ENCODE peak calls at places on chromosomes 3 and 15, in nine cellular contexts. L is HFF-Myc, I is fibroblast of lung, G is lower lobe of right lung, R is Calu3, J is thoracic aorta, V is astrocyte of the cerebellum, S is kidney epithelial cell, U is sigmoid colon. E is an unnamed sample.

GRCh38 chr3:57068437-57069089 is 8.1 kb downstream of the SPATA12 start:
- DNase-seq in R (peak), L (peak), G (no peak), V (peak), U (peak), S (peak), J (peak), I (peak), E (peak)

GRCh38 chr3:186815490-186815889 is 9.2 kb upstream of the RFC4 start:
- DNase-seq in R (no peak), U (no peak), I (peak), G (no peak), V (no peak), L (no peak), J (no peak), S (no peak), E (no peak)

GRCh38 chr3:30752961-30753360 is 141.5 kb downstream of the GADL1 start:
- DNase-seq in U (no peak), J (no peak), R (peak), G (no peak), S (peak), L (no peak), V (peak), I (peak), E (peak)

GRCh38 chr15:98648654-98649537 is 557 bp downstream of the IGF1R start:
- DNase-seq in S (no peak), V (no peak), L (no peak), G (peak), R (peak), I (peak), J (no peak), U (peak), E (peak)

GRCh38 chr15:91530951-91531582 is 322.4 kb upstream of the SLCO3A1 start:
- DNase-seq in S (no peak), J (no peak), V (no peak), U (no peak), I (no peak), R (no peak), L (no peak), G (no peak), E (no peak)

GRCh38 chr3:76570436-76571057 is 469.4 kb upstream of the ROBO2 start:
- DNase-seq in J (no peak), I (peak), S (no peak), L (no peak), U (no peak), R (no peak), V (no peak), G (no peak), E (no peak)

GRCh38 chr3:175948041-175948440 is 1088.9 kb downstream of the NAALADL2 start:
- DNase-seq in J (no peak), S (no peak), L (no peak), R (no peak), V (no peak), G (no peak), I (no peak), U (no peak), E (no peak)

GRCh38 chr3:53677406-53677805 is 168.8 kb downstream of the CHDH start:
- DNase-seq in L (no peak), U (no peak), V (no peak), G (no peak), J (no peak), S (no peak), R (no peak), I (no peak), E (no peak)

GRCh38 chr3:51974963-51975856 is at the start of gene ABHD14A:
- DNase-seq in U (peak), R (peak), I (peak), J (no peak), G (peak), L (no peak), S (no peak), V (no peak), E (peak)

GRCh38 chr15:55526559-55527036 is 18.6 kb upstream of the DNAAF4 start:
- DNase-seq in V (peak), I (peak), L (peak), G (no peak), S (no peak), R (peak), J (no peak), U (no peak), E (peak)

GRCh38 chr3:143207338-143207961 is 87.9 kb downstream of the CHST2 start:
- DNase-seq in G (no peak), R (no peak), S (peak), U (no peak), I (peak), L (no peak), J (no peak), V (peak), E (no peak)

GRCh38 chr3:106566277-106566676 is 697.5 kb upstream of the CBLB start:
- DNase-seq in V (no peak), G (no peak), U (no peak), J (no peak), L (no peak), S (no peak), R (peak), I (no peak), E (no peak)

GRCh38 chr3:46881819-46882376 is 4.4 kb downstream of the PTH1R start:
- DNase-seq in R (no peak), J (no peak), V (no peak), G (no peak), L (no peak), S (no peak), U (peak), I (peak), E (peak)

GRCh38 chr15:51830279-51830806 is 890 bp downstream of the TMOD3 start:
- DNase-seq in L (peak), G (no peak), R (no peak), I (peak), V (no peak), J (no peak), U (peak), S (no peak), E (no peak)

GRCh38 chr3:46923559-46924350 is 46.2 kb downstream of the PTH1R start:
- DNase-seq in I (peak), R (peak), G (peak), V (no peak), S (no peak), L (no peak), J (no peak), U (peak), E (peak)

GRCh38 chr3:172092658-172093057 is 53.3 kb downstream of the FNDC3B start:
- DNase-seq in V (no peak), J (no peak), U (no peak), G (no peak), S (no peak), L (no peak), R (no peak), I (no peak), E (no peak)

GRCh38 chr3:48621461-48621869 is at the start of gene TMEM89:
- DNase-seq in S (no peak), G (no peak), U (no peak), V (no peak), R (no peak), L (no peak), J (no peak), I (no peak), E (no peak)

GRCh38 chr3:74139648-74140047 is 474.8 kb downstream of the CNTN3 start:
- DNase-seq in L (no peak), S (no peak), G (no peak), U (no peak), V (no peak), I (peak), J (no peak), R (no peak), E (no peak)

GRCh38 chr3:195270079-195270349 is 945 bp downstream of the XXYLT1 start:
- DNase-seq in R (no peak), J (no peak), G (no peak), V (no peak), L (no peak), S (no peak), I (no peak), U (no peak), E (no peak)

GRCh38 chr3:192916455-192917257 is 1.0 kb downstream of the MB21D2 start:
- DNase-seq in J (no peak), U (peak), G (peak), R (peak), S (no peak), I (peak), L (no peak), V (no peak), E (peak)

GRCh38 chr3:194245975-194246561 is 105.1 kb downstream of the CPN2 start:
- DNase-seq in G (no peak), L (no peak), S (no peak), J (no peak), U (peak), V (no peak), R (no peak), I (no peak), E (no peak)
- TF ChIP-seq CTCF in G (no peak), L (no peak), S (no peak), J (no peak), U (no peak), V (no peak), R (no peak), I (no peak), E (no peak)

DNA sequence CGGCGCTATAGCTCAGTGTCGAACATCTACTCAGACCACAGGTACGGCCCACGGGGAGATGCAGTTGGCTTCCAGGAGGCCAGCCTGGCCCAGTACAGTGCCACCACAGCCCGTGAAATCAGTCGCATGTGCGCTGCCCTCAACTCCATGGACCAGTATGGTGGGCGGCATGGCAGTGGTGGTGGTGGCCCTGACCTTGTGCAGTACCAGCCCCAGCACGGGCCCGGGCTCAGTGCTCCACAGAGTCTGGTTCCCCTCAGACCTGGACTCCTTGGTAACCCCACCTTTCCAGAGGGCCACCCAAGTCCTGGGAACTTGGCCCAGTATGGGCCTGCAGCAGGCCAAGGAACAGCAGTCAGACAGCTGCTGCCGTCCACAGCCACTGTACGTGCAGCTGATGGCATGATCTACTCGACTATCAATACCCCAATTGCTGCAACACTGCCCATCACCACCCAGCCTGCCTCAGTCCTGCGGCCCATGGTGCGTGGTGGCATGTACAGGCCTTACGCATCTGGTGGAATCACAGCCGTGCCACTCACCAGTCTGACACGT is 18.3 kb upstream of the APEH start:
- DNase-seq in R (no peak), L (no peak), G (no peak), V (no peak), U (no peak), S (no peak), I (no peak), J (no peak), E (no peak)
- TF ChIP-seq CTCF in R (no peak), L (no peak), G (no peak), V (no peak), U (no peak), S (no peak), I (no peak), J (no peak), E (no peak)

GRCh38 chr15:42447599-42447998 is 43.3 kb downstream of the ZNF106 start:
- DNase-seq in R (no peak), G (no peak), L (no peak), V (no peak), J (no peak), I (no peak), S (no peak), U (no peak), E (no peak)

GRCh38 chr15:42450434-42450790 is 40.5 kb downstream of the ZNF106 start:
- DNase-seq in U (no peak), I (no peak), G (no peak), R (no peak), S (no peak), J (no peak), L (no peak), V (no peak), E (no peak)

GRCh38 chr15:42448281-42448680 is 42.7 kb downstream of the ZNF106 start:
- DNase-seq in L (no peak), U (no peak), S (no peak), V (no peak), J (no peak), I (no peak), G (no peak), R (no peak), E (no peak)

GRCh38 chr15:42449770-42450433 is 41.0 kb downstream of the ZNF106 start:
- DNase-seq in L (no peak), V (no peak), R (no peak), S (no peak), J (no peak), I (no peak), G (peak), U (no peak), E (no peak)

GRCh38 chr15:42444415-42445063 is 46.4 kb downstream of the ZNF106 start:
- DNase-seq in I (no peak), G (no peak), U (no peak), L (no peak), R (no peak), J (no peak), S (no peak), V (no peak), E (no peak)
- TF ChIP-seq CTCF in I (no peak), G (no peak), U (no peak), L (no peak), R (no peak), J (no peak), S (no peak), V (no peak), E (no peak)

GRCh38 chr3:154616298-154616697 is 186.3 kb upstream of the GPR149 start:
- DNase-seq in S (no peak), I (no peak), J (no peak), V (no peak), G (no peak), L (no peak), R (no peak), U (no peak), E (no peak)
- TF ChIP-seq CTCF in S (no peak), I (no peak), J (no peak), V (no peak), G (no peak), L (no peak), R (no peak), U (no peak), E (no peak)

DNA sequence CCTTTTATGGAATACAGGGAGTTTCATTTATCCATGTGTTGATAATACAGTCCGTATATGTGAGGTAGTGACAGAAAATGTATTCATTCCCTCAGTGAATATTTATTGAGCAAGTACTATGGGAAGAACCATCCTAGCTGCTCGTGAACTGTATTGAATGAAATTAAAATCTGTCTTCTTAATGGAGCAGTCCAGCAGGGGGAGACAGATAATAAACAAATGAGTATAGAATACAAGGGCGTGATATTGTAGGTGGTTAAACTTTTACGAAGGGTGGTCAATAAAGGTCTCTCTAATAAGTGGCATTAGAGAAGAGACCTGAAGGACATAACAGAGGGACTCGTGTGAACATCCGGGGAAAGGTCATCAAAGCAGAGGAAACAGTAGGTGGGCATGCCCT is 62.7 kb upstream of the OSTN start:
- DNase-seq in V (no peak), J (no peak), G (no peak), L (no peak), U (no peak), I (peak), R (peak), S (no peak), E (no peak)
- TF ChIP-seq CTCF in V (peak), J (no peak), G (peak), L (peak), U (no peak), I (peak), R (peak), S (no peak), E (no peak)

DNA sequence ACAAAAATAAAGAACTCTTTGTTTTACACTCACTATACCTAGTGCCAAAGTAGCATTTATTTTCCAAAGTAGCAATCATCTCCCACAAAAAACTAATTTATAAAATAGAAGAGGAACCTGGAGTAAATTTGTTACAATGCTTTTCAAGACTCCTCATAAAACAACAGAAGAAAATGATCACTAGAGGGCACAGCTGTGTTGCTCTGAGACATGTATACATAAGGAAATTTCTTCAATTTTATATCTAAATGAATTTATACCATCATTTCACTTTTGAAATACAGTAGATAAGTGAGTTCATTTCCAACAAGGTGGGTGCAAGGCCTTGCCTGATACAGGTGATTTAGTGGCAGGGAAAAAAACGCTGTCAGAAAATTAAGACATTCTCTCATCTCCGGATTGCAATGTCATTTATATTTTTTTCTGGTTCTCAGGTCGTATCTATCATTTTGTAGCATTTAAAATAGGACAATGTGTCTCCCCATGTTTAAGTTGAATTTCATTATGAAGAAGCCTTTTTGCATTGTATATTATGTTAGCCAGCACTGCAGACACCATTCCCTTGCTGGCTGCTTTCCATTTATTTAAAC is 25.3 kb upstream of the ARHGEF26 start:
- DNase-seq in L (no peak), R (no peak), G (no peak), I (peak), S (no peak), U (no peak), V (peak), J (no peak), E (no peak)
- TF ChIP-seq CTCF in L (peak), R (peak), G (peak), I (peak), S (peak), U (no peak), V (peak), J (peak), E (peak)